ENCODE peak calls at places on chromosomes 11 and 22, in eight cellular contexts. One of them, this sample, is unnamed.

GRCh38 chr11:68324241-68324640 is 11.8 kb downstream of the LRP5 start:
- DNase-seq in Karpas-422: no peak
- DNase-seq in neuronal stem cell: no peak
- DNase-seq in CD4-positive, alpha-beta memory T cell: no peak
- DNase-seq in A673: no peak
- DNase-seq in coronary artery: no peak
- DNase-seq in endodermal cell: no peak
- DNase-seq in PC-9: no peak
- DNase-seq in this sample: no peak

GRCh38 chr11:62127426-62127825 is 3.6 kb downstream of the INCENP start:
- DNase-seq in Karpas-422: no peak
- DNase-seq in neuronal stem cell: no peak
- DNase-seq in CD4-positive, alpha-beta memory T cell: no peak
- DNase-seq in A673: no peak
- DNase-seq in coronary artery: no peak
- DNase-seq in endodermal cell: no peak
- DNase-seq in PC-9: no peak
- DNase-seq in this sample: no peak

GRCh38 chr11:121352301-121352891 is 59.8 kb downstream of the SC5D start:
- DNase-seq in Karpas-422: no peak
- DNase-seq in neuronal stem cell: no peak
- DNase-seq in CD4-positive, alpha-beta memory T cell: no peak
- DNase-seq in A673: no peak
- DNase-seq in coronary artery: no peak
- DNase-seq in endodermal cell: no peak
- DNase-seq in PC-9: no peak
- DNase-seq in this sample: no peak

GRCh38 chr11:64734786-64735761 is 8.9 kb downstream of the RASGRP2 start:
- DNase-seq in Karpas-422: no peak
- DNase-seq in neuronal stem cell: no peak
- DNase-seq in CD4-positive, alpha-beta memory T cell: no peak
- DNase-seq in A673: no peak
- DNase-seq in coronary artery: no peak
- DNase-seq in endodermal cell: no peak
- DNase-seq in PC-9: no peak
- DNase-seq in this sample: no peak

GRCh38 chr11:33690290-33691050 is 10.2 kb downstream of the C11orf91 start:
- DNase-seq in Karpas-422: no peak
- DNase-seq in neuronal stem cell: no peak
- DNase-seq in CD4-positive, alpha-beta memory T cell: no peak
- DNase-seq in A673: no peak
- DNase-seq in coronary artery: peak
- DNase-seq in endodermal cell: no peak
- DNase-seq in PC-9: peak
- DNase-seq in this sample: no peak

GRCh38 chr11:123577081-123577598 is 77.3 kb downstream of the SCN3B start:
- DNase-seq in Karpas-422: peak
- DNase-seq in neuronal stem cell: peak
- DNase-seq in CD4-positive, alpha-beta memory T cell: peak
- DNase-seq in A673: peak
- DNase-seq in coronary artery: no peak
- DNase-seq in endodermal cell: peak
- DNase-seq in PC-9: no peak
- DNase-seq in this sample: peak

GRCh38 chr11:47152126-47152952 is 24.3 kb downstream of the ARFGAP2 start:
- DNase-seq in Karpas-422: peak
- DNase-seq in neuronal stem cell: no peak
- DNase-seq in CD4-positive, alpha-beta memory T cell: no peak
- DNase-seq in A673: no peak
- DNase-seq in coronary artery: no peak
- DNase-seq in endodermal cell: no peak
- DNase-seq in PC-9: no peak
- DNase-seq in this sample: no peak

GRCh38 chr11:65591939-65592814 is 3.4 kb downstream of the KCNK7 start:
- DNase-seq in Karpas-422: no peak
- DNase-seq in neuronal stem cell: no peak
- DNase-seq in CD4-positive, alpha-beta memory T cell: no peak
- DNase-seq in A673: no peak
- DNase-seq in coronary artery: no peak
- DNase-seq in endodermal cell: peak
- DNase-seq in PC-9: no peak
- DNase-seq in this sample: no peak

GRCh38 chr11:103043826-103044688 is 47.9 kb downstream of the DCUN1D5 start:
- DNase-seq in Karpas-422: no peak
- DNase-seq in neuronal stem cell: no peak
- DNase-seq in CD4-positive, alpha-beta memory T cell: no peak
- DNase-seq in A673: no peak
- DNase-seq in coronary artery: no peak
- DNase-seq in endodermal cell: no peak
- DNase-seq in PC-9: no peak
- DNase-seq in this sample: no peak

GRCh38 chr11:64428685-64429084 is 69.7 kb downstream of the RPS6KA4 start:
- DNase-seq in Karpas-422: no peak
- DNase-seq in neuronal stem cell: no peak
- DNase-seq in CD4-positive, alpha-beta memory T cell: no peak
- DNase-seq in A673: no peak
- DNase-seq in coronary artery: no peak
- DNase-seq in endodermal cell: peak
- DNase-seq in PC-9: no peak
- DNase-seq in this sample: no peak

GRCh38 chr22:40176921-40177737 is 596 bp upstream of the TNRC6B start:
- DNase-seq in Karpas-422: peak
- DNase-seq in neuronal stem cell: no peak
- DNase-seq in CD4-positive, alpha-beta memory T cell: peak
- DNase-seq in A673: peak
- DNase-seq in coronary artery: no peak
- DNase-seq in endodermal cell: peak
- DNase-seq in PC-9: peak
- DNase-seq in this sample: peak

GRCh38 chr22:29080061-29080975 is 7.5 kb downstream of the KREMEN1 start:
- DNase-seq in Karpas-422: no peak
- DNase-seq in neuronal stem cell: no peak
- DNase-seq in CD4-positive, alpha-beta memory T cell: no peak
- DNase-seq in A673: peak
- DNase-seq in coronary artery: no peak
- DNase-seq in endodermal cell: no peak
- DNase-seq in PC-9: peak
- DNase-seq in this sample: no peak

GRCh38 chr11:67666676-67667489 is 7.5 kb downstream of the ALDH3B2 start:
- DNase-seq in Karpas-422: peak
- DNase-seq in neuronal stem cell: no peak
- DNase-seq in CD4-positive, alpha-beta memory T cell: no peak
- DNase-seq in A673: no peak
- DNase-seq in coronary artery: no peak
- DNase-seq in endodermal cell: no peak
- DNase-seq in PC-9: no peak
- DNase-seq in this sample: no peak

GRCh38 chr11:122743949-122744876 is 88.7 kb downstream of the UBASH3B start:
- DNase-seq in Karpas-422: peak
- DNase-seq in neuronal stem cell: no peak
- DNase-seq in CD4-positive, alpha-beta memory T cell: peak
- DNase-seq in A673: no peak
- DNase-seq in coronary artery: no peak
- DNase-seq in endodermal cell: peak
- DNase-seq in PC-9: no peak
- DNase-seq in this sample: peak

GRCh38 chr11:59822989-59823566 is 12.5 kb upstream of the MRPL16 start:
- DNase-seq in Karpas-422: peak
- DNase-seq in neuronal stem cell: peak
- DNase-seq in CD4-positive, alpha-beta memory T cell: peak
- DNase-seq in A673: peak
- DNase-seq in coronary artery: no peak
- DNase-seq in endodermal cell: peak
- DNase-seq in PC-9: peak
- DNase-seq in this sample: peak

GRCh38 chr11:130096823-130097222 is 27.1 kb downstream of the APLP2 start:
- DNase-seq in Karpas-422: no peak
- DNase-seq in neuronal stem cell: no peak
- DNase-seq in CD4-positive, alpha-beta memory T cell: no peak
- DNase-seq in A673: peak
- DNase-seq in coronary artery: no peak
- DNase-seq in endodermal cell: no peak
- DNase-seq in PC-9: no peak
- DNase-seq in this sample: no peak

GRCh38 chr22:44202261-44202789 is 21.6 kb downstream of the PARVG start:
- DNase-seq in Karpas-422: no peak
- DNase-seq in neuronal stem cell: no peak
- DNase-seq in CD4-positive, alpha-beta memory T cell: no peak
- DNase-seq in A673: no peak
- DNase-seq in coronary artery: no peak
- DNase-seq in endodermal cell: no peak
- DNase-seq in PC-9: no peak
- DNase-seq in this sample: no peak

DNA sequence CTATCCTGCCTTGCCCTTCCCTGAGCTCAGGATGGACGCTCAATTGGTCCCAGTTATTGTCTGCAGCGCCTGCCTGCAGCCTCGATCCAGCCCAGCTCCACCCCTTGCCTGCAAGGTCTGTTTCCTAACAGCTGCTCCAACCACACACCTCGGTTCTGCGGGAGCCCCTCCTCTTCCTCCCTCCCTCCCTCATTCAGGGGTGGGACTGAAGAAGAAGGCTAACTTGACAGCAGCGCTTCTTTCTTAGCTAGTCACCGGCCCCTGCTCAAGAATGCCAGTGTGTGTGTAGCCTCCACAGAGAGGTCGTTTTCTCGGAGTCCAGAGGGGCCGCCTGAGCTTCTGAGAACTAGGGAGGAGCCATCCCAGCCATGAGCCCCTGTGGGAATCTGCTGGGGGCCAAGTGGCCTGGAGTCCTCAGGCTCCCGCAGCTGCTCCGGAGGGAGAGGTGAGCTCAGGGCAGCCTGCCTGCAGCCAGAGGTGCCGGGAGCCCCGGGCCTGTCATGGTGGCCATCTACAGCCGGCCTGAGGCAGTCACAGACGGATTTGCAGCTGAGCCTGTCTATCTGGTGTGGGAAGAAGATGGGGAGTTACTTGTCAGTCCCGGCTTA is 36.1 kb downstream of the LIMK2 start:
- DNase-seq in Karpas-422: peak
- DNase-seq in neuronal stem cell: peak
- DNase-seq in CD4-positive, alpha-beta memory T cell: peak
- DNase-seq in A673: peak
- DNase-seq in coronary artery: peak
- DNase-seq in endodermal cell: peak
- DNase-seq in PC-9: peak
- DNase-seq in this sample: no peak
- H3K4me3 ChIP-seq in Karpas-422: no peak
- H3K4me3 ChIP-seq in neuronal stem cell: peak
- H3K4me3 ChIP-seq in CD4-positive, alpha-beta memory T cell: no peak
- H3K4me3 ChIP-seq in A673: no peak
- H3K4me3 ChIP-seq in coronary artery: peak
- H3K4me3 ChIP-seq in endodermal cell: peak
- H3K4me3 ChIP-seq in PC-9: peak
- H3K4me3 ChIP-seq in this sample: no peak

DNA sequence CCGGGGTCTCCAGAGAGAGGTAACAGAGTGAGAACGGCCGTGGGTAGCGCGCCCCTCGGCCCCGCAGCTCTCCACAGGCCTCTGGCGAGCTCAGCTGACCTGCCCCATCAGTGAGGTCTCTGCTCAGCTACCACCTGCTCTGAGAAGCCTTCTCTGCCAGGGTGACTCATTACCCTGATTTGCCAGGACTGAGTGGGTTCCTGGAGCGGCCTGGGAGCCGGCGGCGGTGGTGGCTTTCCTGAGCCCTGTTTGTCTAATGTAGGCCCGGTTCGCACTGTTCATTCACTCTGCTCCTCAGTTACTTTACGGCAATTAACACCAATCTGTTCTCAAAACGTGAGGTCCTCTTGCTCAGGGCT is 351.0 kb upstream of the B3GAT1 start:
- DNase-seq in Karpas-422: no peak
- DNase-seq in neuronal stem cell: no peak
- DNase-seq in CD4-positive, alpha-beta memory T cell: no peak
- DNase-seq in A673: no peak
- DNase-seq in coronary artery: no peak
- DNase-seq in endodermal cell: peak
- DNase-seq in PC-9: no peak
- DNase-seq in this sample: no peak
- H3K4me3 ChIP-seq in Karpas-422: no peak
- H3K4me3 ChIP-seq in neuronal stem cell: no peak
- H3K4me3 ChIP-seq in CD4-positive, alpha-beta memory T cell: no peak
- H3K4me3 ChIP-seq in A673: no peak
- H3K4me3 ChIP-seq in coronary artery: no peak
- H3K4me3 ChIP-seq in endodermal cell: no peak
- H3K4me3 ChIP-seq in PC-9: no peak
- H3K4me3 ChIP-seq in this sample: no peak

GRCh38 chr11:72816404-72816990 is 2.3 kb downstream of the ATG16L2 start:
- DNase-seq in Karpas-422: peak
- DNase-seq in neuronal stem cell: no peak
- DNase-seq in CD4-positive, alpha-beta memory T cell: no peak
- DNase-seq in A673: no peak
- DNase-seq in coronary artery: no peak
- DNase-seq in endodermal cell: no peak
- DNase-seq in PC-9: no peak
- DNase-seq in this sample: no peak
- H3K4me3 ChIP-seq in Karpas-422: peak
- H3K4me3 ChIP-seq in neuronal stem cell: no peak
- H3K4me3 ChIP-seq in CD4-positive, alpha-beta memory T cell: peak
- H3K4me3 ChIP-seq in A673: no peak
- H3K4me3 ChIP-seq in coronary artery: no peak
- H3K4me3 ChIP-seq in endodermal cell: no peak
- H3K4me3 ChIP-seq in PC-9: no peak
- H3K4me3 ChIP-seq in this sample: peak

GRCh38 chr11:13029872-13030271 is 20.8 kb downstream of the RASSF10 start:
- DNase-seq in Karpas-422: no peak
- DNase-seq in neuronal stem cell: no peak
- DNase-seq in CD4-positive, alpha-beta memory T cell: no peak
- DNase-seq in A673: no peak
- DNase-seq in coronary artery: no peak
- DNase-seq in endodermal cell: no peak
- DNase-seq in PC-9: no peak
- DNase-seq in this sample: no peak

GRCh38 chr11:13028322-13028721 is 19.2 kb downstream of the RASSF10 start:
- DNase-seq in Karpas-422: no peak
- DNase-seq in neuronal stem cell: no peak
- DNase-seq in CD4-positive, alpha-beta memory T cell: no peak
- DNase-seq in A673: no peak
- DNase-seq in coronary artery: no peak
- DNase-seq in endodermal cell: no peak
- DNase-seq in PC-9: no peak
- DNase-seq in this sample: no peak

GRCh38 chr11:13030857-13031256 is 21.7 kb downstream of the RASSF10 start:
- DNase-seq in Karpas-422: no peak
- DNase-seq in neuronal stem cell: no peak
- DNase-seq in CD4-positive, alpha-beta memory T cell: no peak
- DNase-seq in A673: no peak
- DNase-seq in coronary artery: no peak
- DNase-seq in endodermal cell: no peak
- DNase-seq in PC-9: no peak
- DNase-seq in this sample: no peak

GRCh38 chr11:13023423-13023822 is 14.3 kb downstream of the RASSF10 start:
- DNase-seq in Karpas-422: no peak
- DNase-seq in neuronal stem cell: no peak
- DNase-seq in CD4-positive, alpha-beta memory T cell: no peak
- DNase-seq in A673: no peak
- DNase-seq in coronary artery: no peak
- DNase-seq in endodermal cell: no peak
- DNase-seq in PC-9: no peak
- DNase-seq in this sample: no peak

DNA sequence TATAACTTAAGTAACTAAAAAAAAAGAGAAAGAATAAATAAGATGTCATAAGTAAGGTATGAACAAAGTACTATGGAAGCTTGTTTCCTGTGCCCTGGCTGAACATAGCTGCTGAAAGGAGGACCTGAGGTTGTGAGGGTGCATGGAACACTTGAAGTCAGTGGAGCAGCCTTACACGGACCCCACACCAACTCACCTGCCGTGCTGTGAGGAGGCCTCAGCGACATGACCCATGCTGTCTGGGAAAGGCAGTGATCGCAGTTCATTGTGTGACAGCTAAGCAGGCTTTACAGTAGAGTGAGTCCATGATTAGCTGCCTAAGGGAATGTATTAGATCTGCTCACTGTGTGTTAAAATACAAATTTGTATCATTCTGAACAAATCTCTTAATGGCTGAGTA is 17.6 kb downstream of the RASSF10 start:
- DNase-seq in Karpas-422: no peak
- DNase-seq in neuronal stem cell: no peak
- DNase-seq in CD4-positive, alpha-beta memory T cell: no peak
- DNase-seq in A673: no peak
- DNase-seq in coronary artery: no peak
- DNase-seq in endodermal cell: no peak
- DNase-seq in PC-9: no peak
- DNase-seq in this sample: no peak
- H3K4me3 ChIP-seq in Karpas-422: no peak
- H3K4me3 ChIP-seq in neuronal stem cell: no peak
- H3K4me3 ChIP-seq in CD4-positive, alpha-beta memory T cell: no peak
- H3K4me3 ChIP-seq in A673: no peak
- H3K4me3 ChIP-seq in coronary artery: no peak
- H3K4me3 ChIP-seq in endodermal cell: no peak
- H3K4me3 ChIP-seq in PC-9: no peak
- H3K4me3 ChIP-seq in this sample: no peak